ENCODE peak calls at places on chromosome 22, in eight cellular contexts. Z is endothelial cell; A is cardiac muscle cell; B is neural crest cell; V is GM12865; T is BE2C; R is astrocyte of the spinal cord; M is CD8-positive, alpha-beta T cell. J is an unnamed sample.

GRCh38 chr22:44402196-44403111 is 89.7 kb upstream of the SHISAL1 start:
- DNase-seq in Z (no peak), A (no peak), B (no peak), V (no peak), T (peak), R (no peak), M (no peak), J (no peak)

GRCh38 chr22:27866136-27867091 is 52.6 kb downstream of the PITPNB start:
- DNase-seq in Z (no peak), A (peak), B (no peak), V (no peak), T (no peak), R (peak), M (no peak), J (no peak)

GRCh38 chr22:40518840-40519239 is 117.7 kb downstream of the MRTFA start:
- DNase-seq in Z (no peak), A (no peak), B (no peak), V (no peak), T (no peak), R (no peak), M (no peak), J (no peak)

GRCh38 chr22:42433754-42434153 is 1.6 kb upstream of the NFAM1 start:
- DNase-seq in Z (no peak), A (no peak), B (no peak), V (no peak), T (no peak), R (no peak), M (no peak), J (no peak)

GRCh38 chr22:31637938-31638618 is 23.9 kb downstream of the PISD start:
- DNase-seq in Z (no peak), A (peak), B (no peak), V (peak), T (no peak), R (no peak), M (no peak), J (no peak)

GRCh38 chr22:48857202-48857805 is 970.4 kb downstream of the BRD1 start:
- DNase-seq in Z (no peak), A (no peak), B (no peak), V (no peak), T (no peak), R (no peak), M (no peak), J (no peak)

GRCh38 chr22:49392841-49393510 is 434.7 kb downstream of the BRD1 start:
- DNase-seq in Z (no peak), A (no peak), B (no peak), V (no peak), T (no peak), R (no peak), M (no peak), J (no peak)

GRCh38 chr22:27650572-27650971 is 151.0 kb downstream of the MN1 start:
- DNase-seq in Z (no peak), A (no peak), B (no peak), V (no peak), T (no peak), R (no peak), M (no peak), J (no peak)

GRCh38 chr22:50184004-50184461 is 1.7 kb upstream of the TRABD start:
- DNase-seq in Z (no peak), A (peak), B (no peak), V (no peak), T (no peak), R (peak), M (no peak), J (no peak)

GRCh38 chr22:49704345-49705215 is 123.1 kb downstream of the BRD1 start:
- DNase-seq in Z (no peak), A (no peak), B (no peak), V (no peak), T (no peak), R (no peak), M (no peak), J (no peak)

GRCh38 chr22:38881997-38882396 is 10.0 kb upstream of the CBX6 start:
- DNase-seq in Z (no peak), A (no peak), B (no peak), V (no peak), T (no peak), R (no peak), M (no peak), J (no peak)

GRCh38 chr22:30556388-30556787 is 9.8 kb upstream of the SEC14L6 start:
- DNase-seq in Z (no peak), A (no peak), B (no peak), V (no peak), T (no peak), R (no peak), M (no peak), J (no peak)
- TF ChIP-seq CTCF in Z (no peak), A (no peak), B (no peak), V (peak), T (peak), R (no peak), M (no peak), J (no peak)

GRCh38 chr22:46116491-46116958 is 33.8 kb upstream of the PPARA start:
- DNase-seq in Z (peak), A (peak), B (peak), V (peak), T (peak), R (peak), M (peak), J (peak)
- TF ChIP-seq CTCF in Z (peak), A (peak), B (peak), V (peak), T (peak), R (peak), M (peak), J (peak)

GRCh38 chr22:19167106-19167869 is 11.2 kb downstream of the SLC25A1 start:
- DNase-seq in Z (no peak), A (no peak), B (no peak), V (no peak), T (no peak), R (no peak), M (no peak), J (no peak)

GRCh38 chr22:19166421-19166820 is 12.1 kb downstream of the SLC25A1 start:
- DNase-seq in Z (no peak), A (no peak), B (no peak), V (no peak), T (no peak), R (no peak), M (no peak), J (no peak)

GRCh38 chr22:19169002-19169946 is 9.3 kb downstream of the SLC25A1 start:
- DNase-seq in Z (no peak), A (peak), B (no peak), V (no peak), T (no peak), R (no peak), M (no peak), J (no peak)

GRCh38 chr22:19169947-19170318 is 8.6 kb downstream of the SLC25A1 start:
- DNase-seq in Z (no peak), A (no peak), B (no peak), V (no peak), T (no peak), R (no peak), M (no peak), J (no peak)

DNA sequence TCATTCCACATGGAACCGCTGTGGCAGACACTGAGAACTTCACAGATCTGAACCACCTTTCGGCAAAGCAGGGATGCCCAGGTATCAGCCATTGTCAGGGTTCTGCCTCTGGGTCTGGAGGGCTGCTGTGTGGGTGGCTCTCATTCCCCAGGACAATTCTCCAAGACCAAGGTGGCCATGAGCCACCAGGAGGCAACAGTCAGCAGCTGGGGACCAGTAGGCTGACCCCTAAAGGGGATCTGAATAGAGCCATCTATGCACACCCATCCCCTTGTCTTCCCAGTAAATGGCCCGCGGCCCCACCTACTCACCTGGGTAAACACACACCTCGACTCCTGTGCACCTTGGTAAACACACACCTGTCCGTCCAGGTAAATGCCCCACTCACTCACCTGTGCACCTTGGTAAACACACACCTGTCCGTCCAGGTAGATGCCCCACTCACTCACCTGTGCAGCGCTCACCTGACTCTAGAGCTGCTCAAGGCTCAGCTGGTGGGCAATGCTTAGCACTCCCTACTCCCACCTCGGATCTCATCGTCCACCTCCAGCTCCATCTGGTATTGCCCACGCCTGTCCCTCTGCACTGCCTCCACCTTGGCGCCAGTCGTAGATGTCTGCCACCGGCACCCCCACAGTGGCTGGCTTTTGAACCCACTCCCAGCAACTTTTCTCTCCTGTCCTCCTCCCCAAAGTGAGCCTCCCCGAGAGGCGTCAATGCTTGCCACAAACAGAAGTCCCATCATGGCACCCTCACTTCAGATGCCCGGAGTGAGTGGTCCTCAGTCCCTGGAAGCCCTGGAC is 10.2 kb downstream of the SLC25A1 start:
- DNase-seq in Z (no peak), A (no peak), B (no peak), V (no peak), T (peak), R (no peak), M (no peak), J (no peak)
- TF ChIP-seq CTCF in Z (no peak), A (no peak), B (no peak), V (no peak), T (peak), R (no peak), M (no peak), J (no peak)

GRCh38 chr22:24108073-24108472 is 73.2 kb upstream of the SUSD2 start:
- DNase-seq in Z (no peak), A (no peak), B (no peak), V (no peak), T (no peak), R (no peak), M (no peak), J (no peak)

GRCh38 chr22:24105661-24106060 is 75.6 kb upstream of the SUSD2 start:
- DNase-seq in Z (no peak), A (no peak), B (no peak), V (no peak), T (no peak), R (no peak), M (no peak), J (no peak)

GRCh38 chr22:24107668-24108067 is 73.6 kb upstream of the SUSD2 start:
- DNase-seq in Z (no peak), A (peak), B (no peak), V (no peak), T (no peak), R (peak), M (no peak), J (no peak)

GRCh38 chr22:24105018-24105360 is 76.3 kb upstream of the SUSD2 start:
- DNase-seq in Z (no peak), A (peak), B (no peak), V (no peak), T (no peak), R (no peak), M (no peak), J (no peak)

DNA sequence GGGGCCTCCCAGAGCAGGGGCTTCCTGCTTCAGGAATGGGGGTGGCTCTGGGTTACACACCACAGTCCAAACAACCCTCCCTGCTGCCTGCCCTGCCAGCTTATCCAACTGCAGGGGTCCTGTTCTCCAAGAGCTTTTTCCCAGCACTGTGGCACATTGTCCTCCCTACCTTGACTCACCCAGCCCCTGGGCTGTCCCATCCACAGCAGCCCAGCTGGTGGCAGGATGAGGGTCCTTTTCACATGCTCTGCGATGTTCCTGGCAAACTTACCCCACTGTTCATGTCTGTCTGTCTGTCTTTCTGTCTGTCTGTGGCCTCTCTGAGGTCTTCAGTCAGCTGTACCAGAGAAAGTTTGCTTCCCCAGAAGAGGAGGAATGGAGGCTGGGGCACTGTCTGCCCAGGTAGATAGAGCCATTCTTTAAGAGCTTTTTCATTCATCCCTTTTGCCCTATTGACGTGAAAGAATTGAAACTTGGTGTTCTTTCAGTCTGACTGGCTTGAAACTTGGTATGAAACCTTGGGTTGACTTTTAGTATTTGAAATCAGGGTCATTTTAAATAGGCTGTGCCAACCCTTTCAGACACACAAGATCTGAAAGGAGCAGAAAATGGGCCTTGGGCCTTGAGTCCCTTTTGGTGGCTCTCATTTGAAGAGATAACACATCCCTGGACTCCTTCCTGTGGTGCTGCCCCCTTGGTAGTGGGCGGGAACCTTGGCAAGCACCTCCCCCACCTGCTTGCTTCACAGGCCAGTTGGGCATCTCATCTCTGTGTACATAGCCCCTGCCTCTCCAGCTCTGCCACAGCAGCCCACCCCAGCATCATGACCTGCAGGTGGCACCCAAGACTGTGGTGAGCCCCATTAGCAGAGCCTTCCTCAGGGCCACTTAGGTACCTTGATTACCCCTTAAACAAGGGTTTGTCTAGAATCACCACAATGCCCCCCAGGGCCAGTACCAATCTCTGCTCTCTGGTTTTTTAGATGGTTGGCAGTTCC is 74.6 kb upstream of the SUSD2 start:
- DNase-seq in Z (no peak), A (no peak), B (no peak), V (peak), T (no peak), R (no peak), M (peak), J (no peak)
- TF ChIP-seq CTCF in Z (no peak), A (peak), B (no peak), V (peak), T (no peak), R (peak), M (no peak), J (no peak)

GRCh38 chr22:17268501-17269223 is 49.4 kb upstream of the ADA2 start:
- DNase-seq in Z (no peak), A (no peak), B (no peak), V (peak), T (no peak), R (no peak), M (no peak), J (no peak)

GRCh38 chr22:17269224-17269606 is 50.0 kb upstream of the ADA2 start:
- DNase-seq in Z (no peak), A (no peak), B (no peak), V (no peak), T (no peak), R (no peak), M (no peak), J (no peak)

GRCh38 chr22:17272511-17272991 is 53.3 kb upstream of the ADA2 start:
- DNase-seq in Z (no peak), A (no peak), B (no peak), V (no peak), T (no peak), R (no peak), M (no peak), J (peak)

GRCh38 chr22:17269607-17270261 is 50.5 kb upstream of the ADA2 start:
- DNase-seq in Z (no peak), A (no peak), B (no peak), V (no peak), T (no peak), R (no peak), M (no peak), J (no peak)

GRCh38 chr22:17271711-17272451 is 52.6 kb upstream of the ADA2 start:
- DNase-seq in Z (no peak), A (no peak), B (no peak), V (no peak), T (no peak), R (no peak), M (no peak), J (no peak)
- TF ChIP-seq CTCF in Z (peak), A (no peak), B (peak), V (no peak), T (no peak), R (no peak), M (no peak), J (peak)

GRCh38 chr22:24834845-24835570 is 29.0 kb downstream of the SGSM1 start:
- DNase-seq in Z (peak), A (peak), B (no peak), V (peak), T (peak), R (no peak), M (no peak), J (no peak)
- TF ChIP-seq CTCF in Z (no peak), A (peak), B (peak), V (no peak), T (peak), R (peak), M (no peak), J (peak)

GRCh38 chr22:34966980-34967379 is 99.0 kb upstream of the ISX start:
- DNase-seq in Z (no peak), A (no peak), B (no peak), V (no peak), T (no peak), R (no peak), M (no peak), J (no peak)
- TF ChIP-seq CTCF in Z (no peak), A (no peak), B (no peak), V (no peak), T (no peak), R (no peak), M (no peak), J (no peak)

GRCh38 chr22:21022507-21022906 is 7.5 kb downstream of the P2RX6 start:
- DNase-seq in Z (no peak), A (no peak), B (no peak), V (no peak), T (no peak), R (no peak), M (no peak), J (no peak)

GRCh38 chr22:21020802-21021429 is 6.0 kb downstream of the P2RX6 start:
- DNase-seq in Z (no peak), A (peak), B (no peak), V (peak), T (peak), R (no peak), M (no peak), J (no peak)

GRCh38 chr22:21025763-21026755 is 6.3 kb downstream of the SLC7A4 start:
- DNase-seq in Z (no peak), A (no peak), B (no peak), V (no peak), T (no peak), R (no peak), M (no peak), J (no peak)

GRCh38 chr22:21025266-21025665 is 7.1 kb downstream of the SLC7A4 start:
- DNase-seq in Z (no peak), A (no peak), B (no peak), V (no peak), T (no peak), R (no peak), M (no peak), J (no peak)

DNA sequence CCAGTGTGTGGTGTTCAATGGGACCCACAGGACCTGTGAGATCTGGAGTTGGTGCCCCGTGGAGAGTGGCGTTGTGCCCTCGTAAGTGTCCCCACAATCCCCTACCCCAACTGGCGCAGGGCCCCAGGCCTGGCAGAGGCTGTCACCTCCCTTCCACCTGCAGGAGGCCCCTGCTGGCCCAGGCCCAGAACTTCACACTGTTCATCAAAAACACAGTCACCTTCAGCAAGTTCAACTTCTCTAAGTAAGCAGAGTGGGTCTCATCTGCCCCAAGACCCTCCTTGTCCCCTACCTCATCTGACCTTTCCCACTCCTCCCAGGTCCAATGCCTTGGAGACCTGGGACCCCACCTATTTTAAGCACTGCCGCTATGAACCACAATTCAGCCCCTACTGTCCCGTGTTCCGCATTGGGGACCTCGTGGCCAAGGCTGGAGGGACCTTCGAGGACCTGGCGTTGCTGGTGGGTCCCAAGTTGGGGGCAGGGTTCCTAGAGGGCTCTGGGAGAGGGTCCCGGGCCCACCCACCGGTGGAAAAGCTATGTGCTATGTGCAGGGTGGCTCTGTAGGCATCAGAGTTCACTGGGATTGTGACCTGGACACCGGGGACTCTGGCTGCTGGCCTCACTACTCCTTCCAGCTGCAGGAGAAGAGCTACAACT is 8.1 kb downstream of the P2RX6 start:
- DNase-seq in Z (no peak), A (no peak), B (no peak), V (no peak), T (peak), R (no peak), M (no peak), J (no peak)
- TF ChIP-seq CTCF in Z (peak), A (no peak), B (no peak), V (no peak), T (peak), R (no peak), M (no peak), J (no peak)

DNA sequence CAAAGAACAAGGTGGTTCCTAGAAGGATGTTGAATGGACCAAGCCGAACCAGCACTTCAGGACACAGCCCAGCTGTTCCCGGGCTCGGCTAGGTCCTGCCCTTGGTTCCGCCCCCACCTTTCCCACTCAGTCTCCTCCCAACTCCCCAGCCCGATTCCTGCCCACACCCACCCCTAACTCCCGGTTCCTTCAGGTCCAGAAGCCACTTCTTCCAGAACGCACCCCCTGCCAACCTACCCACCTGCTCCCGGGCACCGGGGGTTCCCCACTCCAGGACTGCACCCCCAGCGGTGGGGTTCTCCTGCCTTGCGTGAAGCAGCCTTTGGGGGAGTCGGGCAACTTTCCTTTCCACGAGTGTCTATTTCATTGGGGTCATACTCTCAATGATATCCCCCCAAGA is 30.7 kb downstream of the CERK start:
- DNase-seq in Z (no peak), A (no peak), B (no peak), V (no peak), T (no peak), R (no peak), M (no peak), J (no peak)
- TF ChIP-seq CTCF in Z (no peak), A (no peak), B (no peak), V (no peak), T (no peak), R (no peak), M (no peak), J (no peak)

J was measured in glutamatergic neuron.